ENCODE peak calls at places on chromosomes 3 and 15, in four cellular contexts. V, Q, L and Z are unnamed samples.

GRCh38 chr3:105829229-105829628 is 39.6 kb downstream of the CBLB start:
- DNase-seq in L (no peak), Q (no peak), V (no peak), Z (peak)

GRCh38 chr15:92580021-92580420 is 75.6 kb downstream of the FAM174B start:
- DNase-seq in V (no peak), Q (no peak), L (no peak), Z (no peak)

GRCh38 chr3:196971094-196971698 is 2.6 kb upstream of the PIGZ start:
- DNase-seq in Q (no peak), L (no peak), V (no peak), Z (peak)

GRCh38 chr15:78750566-78750965 is 60.7 kb downstream of the ADAMTS7 start:
- DNase-seq in L (no peak), Q (no peak), V (no peak), Z (no peak)

GRCh38 chr3:102106421-102107097 is 257.2 kb downstream of the NFKBIZ start:
- DNase-seq in L (no peak), V (no peak), Q (peak), Z (no peak)

GRCh38 chr15:85749261-85750151 is 45.2 kb downstream of the KLHL25 start:
- DNase-seq in Q (peak), L (no peak), V (peak), Z (no peak)

GRCh38 chr3:167091186-167091585 is 288.9 kb downstream of the ZBBX start:
- DNase-seq in Q (no peak), L (no peak), V (no peak), Z (no peak)

GRCh38 chr15:77869021-77869895 is 208.3 kb downstream of the TBC1D2B start:
- DNase-seq in V (no peak), Q (no peak), L (no peak), Z (no peak)

GRCh38 chr15:35123743-35124142 is 38.6 kb upstream of the NANOGP8 start:
- DNase-seq in L (no peak), Q (no peak), V (no peak), Z (no peak)

GRCh38 chr3:133886031-133886722 is 9.5 kb downstream of the RAB6B start:
- DNase-seq in L (no peak), Q (no peak), V (peak), Z (no peak)

GRCh38 chr3:15263120-15263519 is 57.1 kb downstream of the CAPN7 start:
- DNase-seq in Q (no peak), V (no peak), L (no peak), Z (no peak)

GRCh38 chr3:156792536-156792935 is 33.6 kb upstream of the LEKR1 start:
- DNase-seq in L (no peak), V (no peak), Q (no peak), Z (no peak)

GRCh38 chr3:159919873-159920272 is 68.8 kb upstream of the IL12A start:
- DNase-seq in L (no peak), Q (peak), V (no peak), Z (no peak)

GRCh38 chr3:140529096-140529495 is 148.8 kb upstream of the TRIM42 start:
- DNase-seq in L (no peak), V (no peak), Q (peak), Z (no peak)

GRCh38 chr3:120161902-120162301 is 67.7 kb upstream of the GSK3B start:
- DNase-seq in Q (no peak), L (no peak), V (no peak), Z (no peak)
- TF ChIP-seq CHD1 in Q (no peak), L (no peak), V (no peak), Z (no peak)

GRCh38 chr3:50264964-50265485 is 3.9 kb upstream of the SEMA3B start:
- DNase-seq in Q (no peak), V (no peak), L (no peak), Z (no peak)

GRCh38 chr3:50265988-50266387 is 3.0 kb upstream of the SEMA3B start:
- DNase-seq in V (no peak), Q (no peak), L (no peak), Z (no peak)

GRCh38 chr3:50262778-50263177 is 6.2 kb upstream of the SEMA3B start:
- DNase-seq in V (no peak), Q (no peak), L (no peak), Z (no peak)

GRCh38 chr3:50263443-50264388 is 5.2 kb upstream of the SEMA3B start:
- DNase-seq in Q (no peak), L (no peak), V (no peak), Z (no peak)

GRCh38 chr3:50264389-50264963 is 4.5 kb upstream of the SEMA3B start:
- DNase-seq in Q (peak), L (no peak), V (peak), Z (no peak)
- TF ChIP-seq CHD1 in Q (no peak), L (no peak), V (no peak), Z (no peak)

GRCh38 chr3:98912448-98912847 is 11.0 kb upstream of the DCBLD2 start:
- DNase-seq in Q (no peak), V (no peak), L (no peak), Z (no peak)

GRCh38 chr3:98920166-98920565 is 18.7 kb upstream of the DCBLD2 start:
- DNase-seq in Q (no peak), V (no peak), L (no peak), Z (no peak)

GRCh38 chr3:98917608-98918007 is 16.1 kb upstream of the DCBLD2 start:
- DNase-seq in Q (no peak), L (no peak), V (no peak), Z (no peak)

GRCh38 chr3:98918586-98918985 is 17.1 kb upstream of the DCBLD2 start:
- DNase-seq in L (no peak), V (no peak), Q (peak), Z (no peak)

DNA sequence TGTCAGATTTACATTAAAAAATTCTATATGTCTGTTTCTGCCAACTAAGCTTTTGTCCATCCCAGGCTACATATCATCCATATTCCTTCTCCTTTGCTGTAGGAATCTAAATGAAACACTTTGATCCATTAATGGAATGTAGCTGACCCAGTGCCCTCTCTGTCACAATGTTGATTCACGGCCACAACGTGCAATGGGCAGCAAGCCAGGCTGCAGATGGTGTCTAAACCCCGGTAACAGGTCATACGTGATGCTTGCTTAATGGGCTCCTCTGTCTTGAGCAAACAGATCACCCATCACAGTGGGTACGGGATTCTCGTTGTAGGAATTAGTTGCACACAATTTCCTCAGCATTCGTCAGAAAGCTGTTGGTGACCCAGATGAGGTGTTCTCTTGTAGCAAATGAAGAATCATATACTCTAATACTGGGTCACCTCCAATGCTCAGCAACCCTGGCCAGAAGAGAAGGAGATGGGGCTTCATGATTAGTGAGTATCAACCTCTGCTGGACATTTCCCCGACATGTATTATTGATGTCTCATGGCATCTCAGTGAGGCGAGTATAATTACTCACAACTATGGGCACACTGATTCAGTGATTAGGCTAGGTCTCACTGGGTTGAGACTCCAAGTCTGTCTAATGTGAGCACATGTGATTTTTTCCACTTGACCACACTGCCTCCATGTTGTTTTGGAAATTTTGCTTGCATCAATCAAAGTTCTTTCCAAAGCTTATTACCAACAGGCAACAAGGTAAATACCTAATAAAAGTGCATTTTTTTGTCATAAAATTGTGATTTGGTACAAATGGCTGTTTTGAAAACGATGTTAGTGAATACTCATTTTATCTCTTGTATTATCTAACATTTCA is 12.9 kb upstream of the DCBLD2 start:
- DNase-seq in Q (no peak), V (no peak), L (no peak), Z (no peak)
- TF ChIP-seq CHD1 in Q (no peak), V (no peak), L (no peak), Z (no peak)

DNA sequence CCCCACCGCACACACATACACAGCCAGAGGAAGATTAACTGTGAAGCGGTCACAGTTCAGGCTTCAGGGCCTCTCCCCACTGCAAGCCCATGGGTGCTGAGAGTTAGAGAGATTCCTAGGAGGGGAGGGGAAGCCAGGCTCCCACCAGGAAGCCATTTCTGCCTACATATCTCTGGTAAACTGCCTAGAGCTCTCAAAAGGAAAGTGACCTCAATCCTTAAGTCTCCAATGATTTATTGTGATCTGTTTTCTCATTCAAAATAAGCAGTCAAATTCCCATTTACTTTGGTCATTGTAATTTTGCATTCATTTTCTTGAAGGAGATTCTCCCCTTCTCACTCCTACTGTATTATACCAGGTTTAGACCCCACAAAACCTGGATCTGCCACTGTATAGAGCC is 141.0 kb upstream of the BNIP2 start:
- DNase-seq in Q (no peak), V (no peak), L (no peak), Z (no peak)
- TF ChIP-seq CHD1 in Q (no peak), V (no peak), L (no peak), Z (no peak)

GRCh38 chr3:190217081-190217480 is 96.4 kb upstream of the P3H2 start:
- DNase-seq in Q (peak), L (no peak), V (no peak), Z (no peak)
- TF ChIP-seq CHD1 in Q (no peak), L (no peak), V (no peak), Z (no peak)

GRCh38 chr15:100879461-100880138 is at the start of gene ALDH1A3:
- DNase-seq in V (no peak), Q (peak), L (no peak), Z (no peak)
- TF ChIP-seq CHD1 in V (no peak), Q (no peak), L (no peak), Z (no peak)

GRCh38 chr15:39666671-39667070 is 85.8 kb downstream of the THBS1 start:
- DNase-seq in Q (peak), L (no peak), V (no peak), Z (no peak)
- TF ChIP-seq CHD1 in Q (no peak), L (no peak), V (no peak), Z (no peak)

GRCh38 chr3:24290596-24290995 is 204.1 kb downstream of the THRB start:
- DNase-seq in Q (no peak), V (no peak), L (no peak), Z (no peak)

GRCh38 chr3:24286405-24286804 is 208.2 kb downstream of the THRB start:
- DNase-seq in Q (no peak), V (no peak), L (no peak), Z (no peak)

GRCh38 chr3:24287728-24288450 is 206.8 kb downstream of the THRB start:
- DNase-seq in Q (no peak), V (no peak), L (no peak), Z (no peak)

GRCh38 chr3:24294150-24294549 is 200.5 kb downstream of the THRB start:
- DNase-seq in L (no peak), V (no peak), Q (no peak), Z (no peak)

GRCh38 chr3:24288538-24289236 is 206.0 kb downstream of the THRB start:
- DNase-seq in Q (no peak), L (no peak), V (no peak), Z (no peak)
- TF ChIP-seq CHD1 in Q (no peak), L (no peak), V (no peak), Z (no peak)

GRCh38 chr15:70096215-70096974 is 1.3 kb downstream of the TLE3 start:
- DNase-seq in Q (peak), V (no peak), L (no peak), Z (no peak)
- TF ChIP-seq CHD1 in Q (no peak), V (no peak), L (no peak), Z (peak)

DNA sequence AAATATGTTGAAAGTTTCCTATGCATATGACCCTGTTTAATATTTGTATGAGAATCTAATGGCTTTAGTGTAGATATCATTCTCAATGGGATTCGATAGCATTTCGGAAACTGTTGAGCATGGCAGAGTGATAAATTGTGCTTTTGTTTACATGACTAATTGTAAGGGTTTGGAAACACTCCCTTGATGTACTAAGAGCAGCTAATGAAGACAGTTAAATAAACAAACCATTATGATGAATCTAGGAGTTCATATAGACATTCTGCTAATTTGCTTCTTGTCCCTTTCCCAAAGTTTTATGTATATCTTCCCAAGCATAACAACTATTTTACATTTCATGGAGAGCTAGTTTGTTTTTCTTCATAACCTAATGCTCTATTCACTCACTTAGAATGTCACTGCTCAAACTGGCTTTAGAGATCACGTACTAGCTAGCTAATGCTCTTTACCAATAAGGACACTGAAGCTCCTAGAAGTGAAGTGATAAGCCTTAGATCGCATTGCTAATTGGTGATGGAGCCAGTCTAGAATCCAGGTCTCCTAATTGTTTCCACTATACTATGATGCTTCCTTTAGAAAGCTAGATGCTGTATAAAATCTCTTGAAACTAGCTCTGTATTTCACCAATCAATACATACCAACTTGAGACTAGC is 140.8 kb downstream of the TP63 start:
- DNase-seq in L (no peak), Q (no peak), V (no peak), Z (no peak)
- TF ChIP-seq CHD1 in L (no peak), Q (no peak), V (no peak), Z (no peak)